ENCODE peak calls at places on chromosomes 11 and 22, in eight cellular contexts. One of them, this sample, is unnamed.

GRCh38 chr11:133403900-133404299 is 128.4 kb downstream of the OPCML start:
- DNase-seq in AG04450: no peak
- DNase-seq in body of pancreas: no peak
- DNase-seq in epithelial cell of esophagus: peak
- DNase-seq in caudate nucleus: no peak
- DNase-seq in heart right ventricle: no peak
- DNase-seq in ACHN: peak
- DNase-seq in CD8-positive, alpha-beta T cell: no peak
- DNase-seq in this sample: no peak

GRCh38 chr11:70616317-70616716 is 218.0 kb downstream of the CTTN start:
- DNase-seq in AG04450: no peak
- DNase-seq in body of pancreas: no peak
- DNase-seq in epithelial cell of esophagus: no peak
- DNase-seq in caudate nucleus: no peak
- DNase-seq in heart right ventricle: no peak
- DNase-seq in ACHN: no peak
- DNase-seq in CD8-positive, alpha-beta T cell: no peak
- DNase-seq in this sample: no peak

GRCh38 chr11:9302448-9302847 is 11.9 kb downstream of the TMEM41B start:
- DNase-seq in AG04450: no peak
- DNase-seq in body of pancreas: no peak
- DNase-seq in epithelial cell of esophagus: no peak
- DNase-seq in caudate nucleus: no peak
- DNase-seq in heart right ventricle: no peak
- DNase-seq in ACHN: no peak
- DNase-seq in CD8-positive, alpha-beta T cell: no peak
- DNase-seq in this sample: no peak

GRCh38 chr22:44668190-44668885 is 33.7 kb upstream of the PRR5 start:
- DNase-seq in AG04450: no peak
- DNase-seq in body of pancreas: no peak
- DNase-seq in epithelial cell of esophagus: no peak
- DNase-seq in caudate nucleus: no peak
- DNase-seq in heart right ventricle: peak
- DNase-seq in ACHN: no peak
- DNase-seq in CD8-positive, alpha-beta T cell: peak
- DNase-seq in this sample: no peak

GRCh38 chr11:65036931-65037330 is 4.1 kb upstream of the SAC3D1 start:
- DNase-seq in AG04450: no peak
- DNase-seq in body of pancreas: peak
- DNase-seq in epithelial cell of esophagus: no peak
- DNase-seq in caudate nucleus: peak
- DNase-seq in heart right ventricle: peak
- DNase-seq in ACHN: no peak
- DNase-seq in CD8-positive, alpha-beta T cell: no peak
- DNase-seq in this sample: peak

GRCh38 chr11:8711895-8712442 is 29.4 kb downstream of the RPL27A start:
- DNase-seq in AG04450: no peak
- DNase-seq in body of pancreas: no peak
- DNase-seq in epithelial cell of esophagus: no peak
- DNase-seq in caudate nucleus: peak
- DNase-seq in heart right ventricle: no peak
- DNase-seq in ACHN: no peak
- DNase-seq in CD8-positive, alpha-beta T cell: no peak
- DNase-seq in this sample: no peak

GRCh38 chr11:132838621-132839020 is 693.7 kb downstream of the OPCML start:
- DNase-seq in AG04450: no peak
- DNase-seq in body of pancreas: no peak
- DNase-seq in epithelial cell of esophagus: peak
- DNase-seq in caudate nucleus: peak
- DNase-seq in heart right ventricle: no peak
- DNase-seq in ACHN: no peak
- DNase-seq in CD8-positive, alpha-beta T cell: no peak
- DNase-seq in this sample: peak

GRCh38 chr11:119006696-119007095 is 8.8 kb downstream of the CENATAC start:
- DNase-seq in AG04450: no peak
- DNase-seq in body of pancreas: no peak
- DNase-seq in epithelial cell of esophagus: no peak
- DNase-seq in caudate nucleus: no peak
- DNase-seq in heart right ventricle: no peak
- DNase-seq in ACHN: no peak
- DNase-seq in CD8-positive, alpha-beta T cell: no peak
- DNase-seq in this sample: no peak

GRCh38 chr11:44766112-44766971 is 39.6 kb downstream of the TSPAN18 start:
- DNase-seq in AG04450: peak
- DNase-seq in body of pancreas: peak
- DNase-seq in epithelial cell of esophagus: no peak
- DNase-seq in caudate nucleus: no peak
- DNase-seq in heart right ventricle: peak
- DNase-seq in ACHN: no peak
- DNase-seq in CD8-positive, alpha-beta T cell: no peak
- DNase-seq in this sample: no peak

GRCh38 chr22:40216041-40216756 is 38.5 kb downstream of the TNRC6B start:
- DNase-seq in AG04450: no peak
- DNase-seq in body of pancreas: no peak
- DNase-seq in epithelial cell of esophagus: no peak
- DNase-seq in caudate nucleus: no peak
- DNase-seq in heart right ventricle: no peak
- DNase-seq in ACHN: no peak
- DNase-seq in CD8-positive, alpha-beta T cell: no peak
- DNase-seq in this sample: no peak

GRCh38 chr11:12626616-12627015 is 47.6 kb upstream of the TEAD1 start:
- DNase-seq in AG04450: no peak
- DNase-seq in body of pancreas: no peak
- DNase-seq in epithelial cell of esophagus: no peak
- DNase-seq in caudate nucleus: no peak
- DNase-seq in heart right ventricle: no peak
- DNase-seq in ACHN: no peak
- DNase-seq in CD8-positive, alpha-beta T cell: no peak
- DNase-seq in this sample: no peak

GRCh38 chr22:19679476-19680099 is 34.7 kb upstream of the SEPTIN5 start:
- DNase-seq in AG04450: no peak
- DNase-seq in body of pancreas: peak
- DNase-seq in epithelial cell of esophagus: peak
- DNase-seq in caudate nucleus: no peak
- DNase-seq in heart right ventricle: peak
- DNase-seq in ACHN: peak
- DNase-seq in CD8-positive, alpha-beta T cell: peak
- DNase-seq in this sample: no peak

GRCh38 chr22:36017661-36018091 is 10.9 kb downstream of the RBFOX2 start:
- DNase-seq in AG04450: no peak
- DNase-seq in body of pancreas: no peak
- DNase-seq in epithelial cell of esophagus: no peak
- DNase-seq in caudate nucleus: no peak
- DNase-seq in heart right ventricle: no peak
- DNase-seq in ACHN: peak
- DNase-seq in CD8-positive, alpha-beta T cell: no peak
- DNase-seq in this sample: no peak

GRCh38 chr11:1351278-1351937 is 38.3 kb upstream of the BRSK2 start:
- DNase-seq in AG04450: no peak
- DNase-seq in body of pancreas: no peak
- DNase-seq in epithelial cell of esophagus: no peak
- DNase-seq in caudate nucleus: no peak
- DNase-seq in heart right ventricle: no peak
- DNase-seq in ACHN: peak
- DNase-seq in CD8-positive, alpha-beta T cell: no peak
- DNase-seq in this sample: no peak

GRCh38 chr11:58285483-58286040 is 17.5 kb upstream of the OR10W1 start:
- DNase-seq in AG04450: no peak
- DNase-seq in body of pancreas: no peak
- DNase-seq in epithelial cell of esophagus: no peak
- DNase-seq in caudate nucleus: no peak
- DNase-seq in heart right ventricle: no peak
- DNase-seq in ACHN: no peak
- DNase-seq in CD8-positive, alpha-beta T cell: no peak
- DNase-seq in this sample: no peak

GRCh38 chr11:84316866-84317560 is 1030.8 kb upstream of the CCDC90B start:
- DNase-seq in AG04450: no peak
- DNase-seq in body of pancreas: peak
- DNase-seq in epithelial cell of esophagus: peak
- DNase-seq in caudate nucleus: peak
- DNase-seq in heart right ventricle: no peak
- DNase-seq in ACHN: no peak
- DNase-seq in CD8-positive, alpha-beta T cell: no peak
- DNase-seq in this sample: peak

GRCh38 chr11:112762686-112763048 is 198.6 kb upstream of the NCAM1 start:
- DNase-seq in AG04450: no peak
- DNase-seq in body of pancreas: no peak
- DNase-seq in epithelial cell of esophagus: no peak
- DNase-seq in caudate nucleus: no peak
- DNase-seq in heart right ventricle: no peak
- DNase-seq in ACHN: no peak
- DNase-seq in CD8-positive, alpha-beta T cell: no peak
- DNase-seq in this sample: no peak

GRCh38 chr22:37044634-37045625 is 6.6 kb upstream of the KCTD17 start:
- DNase-seq in AG04450: no peak
- DNase-seq in body of pancreas: no peak
- DNase-seq in epithelial cell of esophagus: peak
- DNase-seq in caudate nucleus: peak
- DNase-seq in heart right ventricle: peak
- DNase-seq in ACHN: peak
- DNase-seq in CD8-positive, alpha-beta T cell: no peak
- DNase-seq in this sample: no peak

GRCh38 chr11:35065566-35065965 is 73.4 kb upstream of the CD44 start:
- DNase-seq in AG04450: no peak
- DNase-seq in body of pancreas: no peak
- DNase-seq in epithelial cell of esophagus: no peak
- DNase-seq in caudate nucleus: no peak
- DNase-seq in heart right ventricle: no peak
- DNase-seq in ACHN: no peak
- DNase-seq in CD8-positive, alpha-beta T cell: no peak
- DNase-seq in this sample: no peak

GRCh38 chr11:111798279-111798678 is 32.1 kb upstream of the PPP2R1B start:
- DNase-seq in AG04450: no peak
- DNase-seq in body of pancreas: no peak
- DNase-seq in epithelial cell of esophagus: no peak
- DNase-seq in caudate nucleus: no peak
- DNase-seq in heart right ventricle: no peak
- DNase-seq in ACHN: no peak
- DNase-seq in CD8-positive, alpha-beta T cell: no peak
- DNase-seq in this sample: no peak

GRCh38 chr11:79902493-79902892 is 461.7 kb upstream of the TENM4 start:
- DNase-seq in AG04450: no peak
- DNase-seq in body of pancreas: no peak
- DNase-seq in epithelial cell of esophagus: peak
- DNase-seq in caudate nucleus: no peak
- DNase-seq in heart right ventricle: no peak
- DNase-seq in ACHN: no peak
- DNase-seq in CD8-positive, alpha-beta T cell: no peak
- DNase-seq in this sample: no peak

GRCh38 chr11:17931595-17931994 is 81.3 kb downstream of the SERGEF start:
- DNase-seq in AG04450: no peak
- DNase-seq in body of pancreas: no peak
- DNase-seq in epithelial cell of esophagus: peak
- DNase-seq in caudate nucleus: no peak
- DNase-seq in heart right ventricle: no peak
- DNase-seq in ACHN: no peak
- DNase-seq in CD8-positive, alpha-beta T cell: no peak
- DNase-seq in this sample: no peak

GRCh38 chr11:19868281-19868821 is 155.7 kb downstream of the NAV2 start:
- DNase-seq in AG04450: peak
- DNase-seq in body of pancreas: no peak
- DNase-seq in epithelial cell of esophagus: peak
- DNase-seq in caudate nucleus: peak
- DNase-seq in heart right ventricle: no peak
- DNase-seq in ACHN: no peak
- DNase-seq in CD8-positive, alpha-beta T cell: no peak
- DNase-seq in this sample: no peak

GRCh38 chr11:114448749-114449484 is 9.7 kb downstream of the REXO2 start:
- DNase-seq in AG04450: no peak
- DNase-seq in body of pancreas: no peak
- DNase-seq in epithelial cell of esophagus: peak
- DNase-seq in caudate nucleus: no peak
- DNase-seq in heart right ventricle: no peak
- DNase-seq in ACHN: no peak
- DNase-seq in CD8-positive, alpha-beta T cell: no peak
- DNase-seq in this sample: no peak

GRCh38 chr22:20867179-20868099 is 8.6 kb downstream of the SNAP29 start:
- DNase-seq in AG04450: no peak
- DNase-seq in body of pancreas: peak
- DNase-seq in epithelial cell of esophagus: no peak
- DNase-seq in caudate nucleus: no peak
- DNase-seq in heart right ventricle: peak
- DNase-seq in ACHN: no peak
- DNase-seq in CD8-positive, alpha-beta T cell: no peak
- DNase-seq in this sample: no peak

GRCh38 chr11:12403995-12404345 is 26.6 kb downstream of the PARVA start:
- DNase-seq in AG04450: no peak
- DNase-seq in body of pancreas: no peak
- DNase-seq in epithelial cell of esophagus: no peak
- DNase-seq in caudate nucleus: no peak
- DNase-seq in heart right ventricle: no peak
- DNase-seq in ACHN: no peak
- DNase-seq in CD8-positive, alpha-beta T cell: no peak
- DNase-seq in this sample: no peak

GRCh38 chr22:40265783-40266182 is 80.5 kb upstream of the ADSL start:
- DNase-seq in AG04450: no peak
- DNase-seq in body of pancreas: no peak
- DNase-seq in epithelial cell of esophagus: peak
- DNase-seq in caudate nucleus: no peak
- DNase-seq in heart right ventricle: no peak
- DNase-seq in ACHN: no peak
- DNase-seq in CD8-positive, alpha-beta T cell: no peak
- DNase-seq in this sample: no peak

GRCh38 chr11:29012507-29012906 is 904.3 kb downstream of the METTL15 start:
- DNase-seq in AG04450: no peak
- DNase-seq in body of pancreas: no peak
- DNase-seq in epithelial cell of esophagus: no peak
- DNase-seq in caudate nucleus: no peak
- DNase-seq in heart right ventricle: no peak
- DNase-seq in ACHN: no peak
- DNase-seq in CD8-positive, alpha-beta T cell: no peak
- DNase-seq in this sample: no peak

GRCh38 chr11:18907391-18907790 is 31.8 kb downstream of the MRGPRX1 start:
- DNase-seq in AG04450: no peak
- DNase-seq in body of pancreas: no peak
- DNase-seq in epithelial cell of esophagus: peak
- DNase-seq in caudate nucleus: no peak
- DNase-seq in heart right ventricle: no peak
- DNase-seq in ACHN: no peak
- DNase-seq in CD8-positive, alpha-beta T cell: no peak
- DNase-seq in this sample: no peak

GRCh38 chr11:86174101-86175046 is 70.2 kb upstream of the EED start:
- DNase-seq in AG04450: peak
- DNase-seq in body of pancreas: peak
- DNase-seq in epithelial cell of esophagus: peak
- DNase-seq in caudate nucleus: peak
- DNase-seq in heart right ventricle: peak
- DNase-seq in ACHN: no peak
- DNase-seq in CD8-positive, alpha-beta T cell: no peak
- DNase-seq in this sample: no peak

GRCh38 chr11:66548774-66549630 is 2.3 kb downstream of the ACTN3 start:
- DNase-seq in AG04450: no peak
- DNase-seq in body of pancreas: no peak
- DNase-seq in epithelial cell of esophagus: no peak
- DNase-seq in caudate nucleus: no peak
- DNase-seq in heart right ventricle: no peak
- DNase-seq in ACHN: no peak
- DNase-seq in CD8-positive, alpha-beta T cell: no peak
- DNase-seq in this sample: no peak

GRCh38 chr22:47651216-47651987 is 889.0 kb downstream of the TBC1D22A start:
- DNase-seq in AG04450: no peak
- DNase-seq in body of pancreas: no peak
- DNase-seq in epithelial cell of esophagus: no peak
- DNase-seq in caudate nucleus: no peak
- DNase-seq in heart right ventricle: no peak
- DNase-seq in ACHN: no peak
- DNase-seq in CD8-positive, alpha-beta T cell: no peak
- DNase-seq in this sample: no peak

GRCh38 chr11:122100222-122101080 is 15.6 kb downstream of the BLID start:
- DNase-seq in AG04450: peak
- DNase-seq in body of pancreas: peak
- DNase-seq in epithelial cell of esophagus: peak
- DNase-seq in caudate nucleus: peak
- DNase-seq in heart right ventricle: peak
- DNase-seq in ACHN: no peak
- DNase-seq in CD8-positive, alpha-beta T cell: no peak
- DNase-seq in this sample: peak

GRCh38 chr22:36365020-36365411 is 22.8 kb downstream of the MYH9 start:
- DNase-seq in AG04450: peak
- DNase-seq in body of pancreas: peak
- DNase-seq in epithelial cell of esophagus: peak
- DNase-seq in caudate nucleus: peak
- DNase-seq in heart right ventricle: no peak
- DNase-seq in ACHN: peak
- DNase-seq in CD8-positive, alpha-beta T cell: peak
- DNase-seq in this sample: no peak